ENCODE peak calls at places on chromosomes 12 and 14, in five cellular contexts. K is left lung, J is NT2/D1, S is tibial artery, U is transverse colon. Z is an unnamed sample.

GRCh38 chr14:101709962-101710891 is 51.3 kb upstream of the PPP2R5C start:
- DNase-seq in K (no peak), J (no peak), S (no peak), U (peak; percentile 44), Z (no peak)

GRCh38 chr12:65493893-65494205 is 215.4 kb downstream of the MSRB3 start:
- DNase-seq in K (no peak), J (no peak), S (no peak), U (no peak), Z (no peak)

GRCh38 chr14:104019806-104020205 is 65.7 kb upstream of the ASPG start:
- DNase-seq in K (no peak), J (no peak), S (no peak), U (no peak), Z (no peak)

GRCh38 chr12:62603061-62603810 is 136.6 kb downstream of the MON2 start:
- DNase-seq in K (peak; percentile 96), J (peak; percentile 85), S (peak; percentile 92), U (peak; percentile 86), Z (peak; percentile 75)

GRCh38 chr12:76037130-76038105 is 5.8 kb upstream of the PHLDA1 start:
- DNase-seq in K (no peak), J (no peak), S (no peak), U (no peak), Z (peak; percentile 15)

GRCh38 chr12:125140918-125141573 is 75.8 kb downstream of the AACS start:
- DNase-seq in K (no peak), J (no peak), S (no peak), U (no peak), Z (no peak)

GRCh38 chr14:26702721-26703250 is 105.0 kb upstream of the NOVA1 start:
- DNase-seq in K (no peak), J (no peak), S (no peak), U (no peak), Z (no peak)

GRCh38 chr12:23674064-23674463 is 275.4 kb downstream of the SOX5 start:
- DNase-seq in K (no peak), J (no peak), S (no peak), U (no peak), Z (no peak)

GRCh38 chr12:29649722-29650121 is 134.0 kb downstream of the TMTC1 start:
- DNase-seq in K (no peak), J (no peak), S (no peak), U (no peak), Z (no peak)

GRCh38 chr12:5034605-5035004 is 9.1 kb upstream of the KCNA5 start:
- DNase-seq in K (no peak), J (no peak), S (no peak), U (no peak), Z (no peak)

GRCh38 chr12:129681830-129682229 is 222.0 kb downstream of the TMEM132D start:
- DNase-seq in K (no peak), J (no peak), S (no peak), U (no peak), Z (no peak)

GRCh38 chr12:6180300-6181051 is 19.7 kb upstream of the CD9 start:
- DNase-seq in K (peak; percentile 80), J (no peak), S (peak; percentile 89), U (no peak), Z (no peak)

GRCh38 chr12:104636496-104636895 is 179.7 kb downstream of the CHST11 start:
- DNase-seq in K (no peak), J (no peak), S (no peak), U (no peak), Z (no peak)

GRCh38 chr14:31510855-31511254 is 23.0 kb upstream of the GPR33 start:
- DNase-seq in K (no peak), J (no peak), S (no peak), U (no peak), Z (no peak)

GRCh38 chr12:92927055-92927435 is 2.0 kb downstream of the EEA1 start:
- DNase-seq in K (no peak), J (no peak), S (no peak), U (no peak), Z (no peak)
- H3K4me3 ChIP-seq in K (peak overlapping the region; percentile 66), J (no peak overlapping the region), S (peak overlapping the region; percentile 83), U (no peak overlapping the region), Z (peak overlapping the region; percentile 19)

DNA sequence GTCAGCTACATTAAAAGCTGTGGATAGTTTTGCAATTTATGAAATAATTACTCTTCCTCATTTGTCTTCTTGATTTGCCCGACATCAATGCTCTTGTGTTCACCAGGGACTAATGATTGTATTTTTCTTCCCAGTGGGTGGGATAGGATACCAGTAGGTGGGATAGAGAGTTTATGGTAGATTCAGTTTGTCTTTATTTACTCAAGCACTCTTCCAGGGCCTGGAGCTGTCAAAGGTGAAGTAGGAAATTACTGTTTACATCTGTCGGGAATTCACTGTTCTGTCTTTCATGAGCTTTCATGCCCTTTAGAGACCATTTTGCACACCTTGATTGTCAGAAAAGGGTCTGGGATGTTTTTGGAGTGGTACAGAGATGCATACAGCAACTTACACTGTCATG is 36.7 kb downstream of the ETV6 start:
- DNase-seq in K (no peak), J (no peak), S (no peak), U (no peak), Z (no peak)
- H3K4me1 ChIP-seq in K (peaks cover 17% of the 10 kb centered on the region), J (peaks cover 10% of the 10 kb centered on the region), S (peaks cover 56% of the 10 kb centered on the region), U (peaks cover 32% of the 10 kb centered on the region), Z (no peaks in the 10 kb centered on the region)

DNA sequence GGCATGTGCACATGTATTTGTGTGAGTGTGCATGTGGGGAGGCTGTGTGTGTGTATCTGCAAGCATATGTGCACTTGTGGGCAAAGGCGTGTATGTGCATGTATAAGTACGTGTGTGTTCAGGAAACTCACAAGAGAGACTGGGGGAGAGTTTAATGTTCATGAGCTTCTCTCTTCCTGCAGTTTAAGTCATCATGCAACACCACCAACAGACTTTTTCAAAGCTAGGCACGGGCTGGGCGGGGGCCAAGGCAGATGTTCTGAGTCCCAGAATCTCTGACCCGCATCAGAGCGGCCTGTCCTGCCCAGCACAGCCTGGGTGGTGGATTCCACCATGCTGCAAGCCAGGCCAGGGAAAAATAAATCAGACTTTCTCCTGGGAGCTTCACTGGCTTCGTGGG is 75.8 kb downstream of the PITPNM2 start:
- DNase-seq in K (peak; percentile 40), J (no peak), S (no peak), U (no peak), Z (no peak)
- H3K4me3 ChIP-seq in K (no peak overlapping the region), J (no peak overlapping the region), S (no peak overlapping the region), U (no peak overlapping the region), Z (peak overlapping the region; percentile 49)

GRCh38 chr14:67456732-67457131 is 31.8 kb downstream of the TMEM229B start:
- DNase-seq in K (no peak), J (no peak), S (no peak), U (no peak), Z (no peak)
- H3K4me1 ChIP-seq in K (no peaks in the 10 kb centered on the region), J (no peaks in the 10 kb centered on the region), S (no peaks in the 10 kb centered on the region), U (no peaks in the 10 kb centered on the region), Z (no peaks in the 10 kb centered on the region)

DNA sequence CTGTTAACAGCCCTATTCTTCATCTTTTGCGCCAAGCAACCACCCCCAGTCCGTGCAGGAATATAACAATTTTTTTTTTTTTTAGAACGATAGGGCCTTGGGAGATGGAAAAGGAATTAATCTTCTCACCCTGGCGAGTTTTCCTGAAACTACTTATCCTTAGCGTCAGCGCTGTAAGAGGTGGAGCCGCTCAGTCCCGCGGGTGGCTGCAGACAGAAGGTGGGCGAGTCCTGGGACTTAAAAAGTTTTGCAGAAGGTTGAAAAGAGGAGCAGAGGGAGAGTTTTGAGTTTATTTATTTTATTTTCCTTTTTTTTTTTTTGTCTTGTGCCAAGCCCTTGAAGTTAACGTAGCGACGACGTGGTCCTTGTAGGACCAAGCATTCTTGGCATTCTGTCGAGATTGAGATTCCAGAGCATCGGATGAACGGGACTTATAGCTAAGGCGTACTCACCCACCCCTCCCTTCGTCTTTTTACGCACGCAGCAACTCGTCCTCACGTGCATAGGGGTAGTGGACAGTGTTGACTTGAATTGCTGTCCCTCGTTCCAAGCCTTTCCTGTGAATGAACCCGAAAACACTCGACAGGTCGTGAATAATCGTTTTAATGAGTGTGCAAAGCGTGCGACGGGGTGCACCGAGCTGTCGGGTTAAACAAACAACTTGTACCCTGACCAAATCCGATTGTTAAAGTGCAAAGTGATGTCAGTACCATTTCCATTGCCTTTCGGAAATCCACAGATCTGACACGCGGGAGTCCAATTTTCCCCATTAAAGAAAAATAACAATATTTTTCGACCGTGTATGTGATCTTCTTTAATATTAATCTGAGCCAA is 11.4 kb downstream of the FOXG1 start:
- DNase-seq in K (no peak), J (no peak), S (no peak), U (no peak), Z (no peak)
- H3K4me3 ChIP-seq in K (no peak overlapping the region), J (no peak overlapping the region), S (no peak overlapping the region), U (no peak overlapping the region), Z (no peak overlapping the region)

DNA sequence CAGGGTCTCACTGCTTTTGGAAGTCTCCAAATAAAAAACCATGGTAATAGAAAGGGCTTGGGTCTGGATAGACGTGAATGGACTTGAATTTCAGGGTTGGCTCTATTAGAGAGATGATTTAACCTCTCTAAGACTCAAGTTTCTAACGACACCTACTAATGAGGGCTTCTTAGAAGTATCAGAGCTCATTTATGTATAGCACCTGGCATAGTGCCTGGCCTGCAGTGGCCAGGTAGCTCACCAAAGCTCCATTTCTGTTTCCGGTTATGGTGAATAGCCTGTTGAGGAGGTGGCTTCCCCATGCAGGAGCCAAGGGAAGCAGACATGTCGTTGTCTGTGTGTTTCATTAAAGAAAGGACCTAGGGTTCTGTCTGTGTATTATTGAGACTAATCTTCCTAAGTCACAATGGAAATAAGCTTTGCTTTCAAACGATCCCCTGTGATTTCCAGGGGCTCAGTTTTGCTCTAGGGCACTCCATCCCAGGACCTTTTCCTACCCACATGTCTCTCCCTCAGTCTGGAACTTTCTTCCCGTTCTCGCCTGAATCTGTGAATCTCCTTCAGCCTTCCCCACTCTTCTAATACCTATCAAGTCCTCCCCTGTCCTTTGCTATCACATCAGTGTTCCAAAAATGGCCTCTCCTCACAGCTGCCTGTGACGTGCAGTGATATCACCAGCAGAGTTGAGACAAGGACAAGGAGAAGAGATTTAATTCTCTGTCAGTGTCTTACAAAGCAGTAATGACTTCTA is 108.8 kb downstream of the ETV6 start:
- DNase-seq in K (no peak), J (no peak), S (no peak), U (no peak), Z (no peak)
- H3K4me1 ChIP-seq in K (peaks cover 7% of the 10 kb centered on the region), J (no peaks in the 10 kb centered on the region), S (peaks cover 83% of the 10 kb centered on the region), U (peaks cover 35% of the 10 kb centered on the region), Z (peaks cover 8% of the 10 kb centered on the region)

GRCh38 chr14:93045965-93046695 is 69.6 kb downstream of the ITPK1 start:
- DNase-seq in K (peak; percentile 58), J (no peak), S (no peak), U (no peak), Z (no peak)

GRCh38 chr14:93042968-93043940 is 72.5 kb downstream of the ITPK1 start:
- DNase-seq in K (peak; percentile 87), J (no peak), S (peak; percentile 80), U (peak; percentile 92), Z (no peak)

GRCh38 chr14:93045211-93045674 is 70.5 kb downstream of the ITPK1 start:
- DNase-seq in K (peak; percentile 79), J (peak; percentile 75), S (no peak), U (no peak), Z (no peak)

GRCh38 chr14:93044601-93045000 is 71.1 kb downstream of the ITPK1 start:
- DNase-seq in K (peak; percentile 86), J (no peak), S (no peak), U (no peak), Z (no peak)

GRCh38 chr14:93044116-93044515 is 71.6 kb downstream of the ITPK1 start:
- DNase-seq in K (no peak), J (no peak), S (no peak), U (no peak), Z (no peak)
- H3K4me3 ChIP-seq in K (no peak overlapping the region), J (no peak overlapping the region), S (no peak overlapping the region), U (no peak overlapping the region), Z (no peak overlapping the region)

Z was measured in effector memory CD4-positive, alpha-beta T cell.